ENCODE peak calls at places on chromosome 1, in nine cellular contexts. G, R, Q, L, Z, N, E, W and I are unnamed samples.

GRCh38 chr1:8427986-8428385 is 110.1 kb downstream of the SLC45A1 start:
- DNase-seq in G (no peak), R (no peak), Q (no peak), L (no peak), Z (peak; percentile 61), N (peak; percentile 13), E (no peak), W (no peak), I (no peak)

GRCh38 chr1:24282491-24282890 is 36.7 kb upstream of the GRHL3 start:
- DNase-seq in G (no peak), R (no peak), Q (no peak), L (no peak), Z (no peak), N (no peak), E (no peak), W (no peak), I (no peak)

GRCh38 chr1:162699366-162699765 is 67.1 kb downstream of the DDR2 start:
- DNase-seq in G (no peak), R (no peak), Q (no peak), L (no peak), Z (no peak), N (no peak), E (no peak), W (no peak), I (no peak)

GRCh38 chr1:36377776-36378175 is 7.9 kb downstream of the STK40 start:
- DNase-seq in G (no peak), R (no peak), Q (no peak), L (no peak), Z (no peak), N (peak; percentile 52), E (no peak), W (no peak), I (no peak)

GRCh38 chr1:202708456-202709275 is 1.6 kb downstream of the SYT2 start:
- DNase-seq in G (no peak), R (no peak), Q (no peak), L (no peak), Z (no peak), N (no peak), E (no peak), W (no peak), I (no peak)

GRCh38 chr1:202054094-202054493 is 43.7 kb downstream of the ELF3 start:
- DNase-seq in G (no peak), R (no peak), Q (no peak), L (no peak), Z (no peak), N (no peak), E (no peak), W (no peak), I (no peak)

GRCh38 chr1:24349891-24350290 is 30.7 kb downstream of the GRHL3 start:
- DNase-seq in G (no peak), R (no peak), Q (no peak), L (no peak), Z (no peak), N (no peak), E (no peak), W (no peak), I (no peak)

GRCh38 chr1:89673251-89673650 is 40.3 kb downstream of the LRRC8C start:
- DNase-seq in G (no peak), R (no peak), Q (no peak), L (no peak), Z (peak; percentile 25), N (no peak), E (no peak), W (no peak), I (no peak)

GRCh38 chr1:240189386-240189989 is 97.8 kb downstream of the FMN2 start:
- DNase-seq in G (no peak), R (no peak), Q (peak; percentile 64), L (peak; percentile 76), Z (peak; percentile 36), N (peak; percentile 39), E (peak; percentile 54), W (peak; percentile 73), I (peak; percentile 3)

GRCh38 chr1:89952021-89952995 is 42.6 kb upstream of the ZNF326 start:
- DNase-seq in G (no peak), R (no peak), Q (no peak), L (peak; percentile 51), Z (no peak), N (no peak), E (peak; percentile 48), W (no peak), I (no peak)

GRCh38 chr1:21526441-21526840 is 17.2 kb downstream of the ALPL start:
- DNase-seq in G (no peak), R (no peak), Q (no peak), L (no peak), Z (no peak), N (no peak), E (no peak), W (no peak), I (no peak)

GRCh38 chr1:65398083-65398482 is 22.4 kb upstream of the LEPR start:
- DNase-seq in G (no peak), R (no peak), Q (no peak), L (no peak), Z (no peak), N (no peak), E (no peak), W (no peak), I (no peak)

GRCh38 chr1:72278461-72278860 is 3.9 kb downstream of the NEGR1 start:
- DNase-seq in G (no peak), R (no peak), Q (no peak), L (no peak), Z (no peak), N (peak; percentile 1), E (no peak), W (no peak), I (no peak)

GRCh38 chr1:14578156-14578555 is 20.3 kb upstream of the KAZN start:
- DNase-seq in G (no peak), R (no peak), Q (no peak), L (no peak), Z (no peak), N (no peak), E (no peak), W (no peak), I (no peak)

GRCh38 chr1:51519048-51519856 is at the start of gene EPS15:
- DNase-seq in G (peak; percentile 25), R (peak; percentile 90), Q (peak; percentile 86), L (peak; percentile 92), Z (peak; percentile 88), N (peak; percentile 94), E (peak; percentile 80), W (peak; percentile 93), I (peak; percentile 89)

GRCh38 chr1:3011631-3012510 is 9.4 kb upstream of the ACTRT2 start:
- DNase-seq in G (no peak), R (peak; percentile 4), Q (no peak), L (no peak), Z (no peak), N (no peak), E (no peak), W (no peak), I (no peak)

GRCh38 chr1:226608699-226609505 is 60.3 kb downstream of the STUM start:
- DNase-seq in G (peak; percentile 20), R (peak; percentile 64), Q (peak; percentile 88), L (peak; percentile 91), Z (peak; percentile 44), N (peak; percentile 81), E (peak; percentile 75), W (peak; percentile 83), I (no peak)

GRCh38 chr1:217482356-217483102 is 148.4 kb downstream of the GPATCH2 start:
- DNase-seq in G (peak; percentile 51), R (no peak), Q (no peak), L (no peak), Z (peak; percentile 19), N (peak; percentile 80), E (peak; percentile 80), W (no peak), I (peak; percentile 18)

GRCh38 chr1:33943978-33944377 is 80.1 kb downstream of the HMGB4 start:
- DNase-seq in G (peak; percentile 45), R (no peak), Q (no peak), L (no peak), Z (no peak), N (no peak), E (peak; percentile 28), W (peak; percentile 49), I (no peak)

GRCh38 chr1:185559684-185560310 is 174.4 kb upstream of the HMCN1 start:
- DNase-seq in G (no peak), R (peak; percentile 28), Q (peak; percentile 39), L (peak; percentile 82), Z (peak; percentile 80), N (peak; percentile 92), E (peak; percentile 50), W (peak; percentile 66), I (peak; percentile 51)

GRCh38 chr1:8382051-8382505 is 64.2 kb downstream of the SLC45A1 start:
- DNase-seq in G (no peak), R (no peak), Q (peak; percentile 68), L (peak; percentile 40), Z (peak; percentile 15), N (no peak), E (peak; percentile 21), W (no peak), I (no peak)

GRCh38 chr1:38915352-38915948 is 26.2 kb downstream of the RHBDL2 start:
- DNase-seq in G (no peak), R (no peak), Q (no peak), L (no peak), Z (no peak), N (no peak), E (no peak), W (no peak), I (no peak)

GRCh38 chr1:44947774-44948311 is 38.6 kb downstream of the EIF2B3 start:
- DNase-seq in G (no peak), R (no peak), Q (no peak), L (no peak), Z (no peak), N (no peak), E (peak; percentile 5), W (no peak), I (no peak)

GRCh38 chr1:163701783-163702182 is 380.0 kb downstream of the NUF2 start:
- DNase-seq in G (no peak), R (no peak), Q (no peak), L (no peak), Z (no peak), N (no peak), E (no peak), W (no peak), I (no peak)
- TF ChIP-seq CTCF in G (no peak), R (no peak), Q (no peak), L (peak; percentile 35), Z (no peak), N (no peak), E (no peak), W (no peak), I (no peak)

GRCh38 chr1:91854852-91855251 is 31.1 kb downstream of the TGFBR3 start:
- DNase-seq in G (no peak), R (no peak), Q (no peak), L (no peak), Z (no peak), N (no peak), E (no peak), W (no peak), I (no peak)
- H3K4me3 ChIP-seq in G (no peak overlapping the region), R (no peak overlapping the region), Q (no peak overlapping the region), L (no peak overlapping the region), Z (no peak overlapping the region), N (no peak overlapping the region), E (no peak overlapping the region), W (no peak overlapping the region), I (no peak overlapping the region)

GRCh38 chr1:16119504-16119903 is 36.4 kb downstream of the EPHA2 start:
- DNase-seq in G (no peak), R (no peak), Q (no peak), L (no peak), Z (no peak), N (no peak), E (no peak), W (no peak), I (no peak)
- TF ChIP-seq CTCF in G (no peak), R (no peak), Q (no peak), L (no peak), Z (no peak), N (no peak), E (no peak), W (no peak), I (no peak)

GRCh38 chr1:182687361-182687760 is 3.0 kb upstream of the RGS8 start:
- DNase-seq in G (no peak), R (no peak), Q (no peak), L (no peak), Z (no peak), N (no peak), E (no peak), W (no peak), I (no peak)
- H3K4me3 ChIP-seq in G (no peak overlapping the region), R (no peak overlapping the region), Q (no peak overlapping the region), L (no peak overlapping the region), Z (no peak overlapping the region), N (no peak overlapping the region), E (no peak overlapping the region), W (no peak overlapping the region), I (no peak overlapping the region)